ENCODE peak calls at places on chromosome 11, in four cellular contexts. One of them, this sample, is unnamed.

GRCh38 chr11:120125005-120125404 is 12.9 kb downstream of the TRIM29 start:
- DNase-seq in GM12878: no peak
- DNase-seq in cardiac muscle cell: no peak
- DNase-seq in BE2C: peak; percentile 75
- DNase-seq in this sample: no peak

GRCh38 chr11:96109265-96110030 is 185.5 kb upstream of the MTMR2 start:
- DNase-seq in GM12878: no peak
- DNase-seq in cardiac muscle cell: no peak
- DNase-seq in BE2C: no peak
- DNase-seq in this sample: no peak

GRCh38 chr11:128890543-128891409 is at the start of gene KCNJ5:
- DNase-seq in GM12878: no peak
- DNase-seq in cardiac muscle cell: peak; percentile 83
- DNase-seq in BE2C: peak; percentile 28
- DNase-seq in this sample: no peak

GRCh38 chr11:119723243-119723951 is 5.6 kb downstream of the NECTIN1 start:
- DNase-seq in GM12878: no peak
- DNase-seq in cardiac muscle cell: no peak
- DNase-seq in BE2C: no peak
- DNase-seq in this sample: no peak

GRCh38 chr11:66880484-66881211 is 23.8 kb downstream of the LRFN4 start:
- DNase-seq in GM12878: no peak
- DNase-seq in cardiac muscle cell: peak; percentile 39
- DNase-seq in BE2C: no peak
- DNase-seq in this sample: no peak

GRCh38 chr11:46180741-46181140 is 59.5 kb upstream of the PHF21A start:
- DNase-seq in GM12878: no peak
- DNase-seq in cardiac muscle cell: no peak
- DNase-seq in BE2C: no peak
- DNase-seq in this sample: no peak

GRCh38 chr11:69860796-69861445 is 41.7 kb upstream of the FGF3 start:
- DNase-seq in GM12878: no peak
- DNase-seq in cardiac muscle cell: no peak
- DNase-seq in BE2C: no peak
- DNase-seq in this sample: no peak

GRCh38 chr11:15127341-15127740 is 12.6 kb downstream of the INSC start:
- DNase-seq in GM12878: no peak
- DNase-seq in cardiac muscle cell: no peak
- DNase-seq in BE2C: no peak
- DNase-seq in this sample: no peak

GRCh38 chr11:27475622-27476021 is 3.0 kb upstream of the LGR4 start:
- DNase-seq in GM12878: no peak
- DNase-seq in cardiac muscle cell: no peak
- DNase-seq in BE2C: no peak
- DNase-seq in this sample: no peak

GRCh38 chr11:9573775-9574555 is 495 bp downstream of the WEE1 start:
- DNase-seq in GM12878: no peak
- DNase-seq in cardiac muscle cell: peak; percentile 55
- DNase-seq in BE2C: no peak
- DNase-seq in this sample: no peak

GRCh38 chr11:125943661-125944349 is 2.0 kb upstream of the VSIG10L2 start:
- DNase-seq in GM12878: no peak
- DNase-seq in cardiac muscle cell: no peak
- DNase-seq in BE2C: no peak
- DNase-seq in this sample: no peak

GRCh38 chr11:118629761-118630661 is 22.6 kb downstream of the PHLDB1 start:
- DNase-seq in GM12878: no peak
- DNase-seq in cardiac muscle cell: no peak
- DNase-seq in BE2C: no peak
- DNase-seq in this sample: no peak

GRCh38 chr11:36447947-36448346 is 62.1 kb downstream of the TRAF6 start:
- DNase-seq in GM12878: no peak
- DNase-seq in cardiac muscle cell: no peak
- DNase-seq in BE2C: no peak
- DNase-seq in this sample: no peak

GRCh38 chr11:126892781-126893180 is 107.8 kb downstream of the KIRREL3 start:
- DNase-seq in GM12878: no peak
- DNase-seq in cardiac muscle cell: peak; percentile 7
- DNase-seq in BE2C: no peak
- DNase-seq in this sample: no peak

GRCh38 chr11:88507771-88508557 is 170.4 kb upstream of the CTSC start:
- DNase-seq in GM12878: no peak
- DNase-seq in cardiac muscle cell: peak; percentile 30
- DNase-seq in BE2C: no peak
- DNase-seq in this sample: peak; percentile 8

GRCh38 chr11:19628018-19628417 is 84.6 kb upstream of the NAV2 start:
- DNase-seq in GM12878: no peak
- DNase-seq in cardiac muscle cell: no peak
- DNase-seq in BE2C: no peak
- DNase-seq in this sample: no peak

DNA sequence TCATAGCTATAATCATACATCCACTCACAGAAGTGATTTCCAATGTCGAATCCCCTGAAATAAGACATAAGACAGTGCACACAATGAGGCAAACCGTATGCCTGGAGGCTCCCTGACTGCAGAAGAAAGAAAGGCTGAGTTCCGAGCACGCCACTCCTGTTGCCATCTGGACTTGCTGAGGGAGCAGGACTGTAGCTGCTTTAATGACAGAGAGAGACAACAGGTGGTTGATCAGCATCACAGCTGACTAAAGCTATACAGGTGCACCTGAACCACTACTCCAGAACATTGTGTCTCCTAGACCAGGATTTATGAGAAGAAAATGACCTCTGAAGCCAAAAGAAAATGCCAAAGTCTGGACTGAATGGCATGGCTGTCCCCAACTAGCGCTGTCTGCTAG is 27.0 kb downstream of the TCIRG1 start:
- DNase-seq in GM12878: no peak
- DNase-seq in cardiac muscle cell: no peak
- DNase-seq in BE2C: no peak
- DNase-seq in this sample: no peak
- H3K36me3 ChIP-seq in GM12878: peaks cover 20% of the 10 kb centered on the region
- H3K36me3 ChIP-seq in cardiac muscle cell: peaks cover 66% of the 10 kb centered on the region
- H3K36me3 ChIP-seq in BE2C: peaks cover 62% of the 10 kb centered on the region
- H3K36me3 ChIP-seq in this sample: peaks cover 28% of the 10 kb centered on the region

GRCh38 chr11:74116719-74117118 is 54.1 kb downstream of the C2CD3 start:
- DNase-seq in GM12878: no peak
- DNase-seq in cardiac muscle cell: no peak
- DNase-seq in BE2C: no peak
- DNase-seq in this sample: no peak
- H3K36me3 ChIP-seq in GM12878: no peaks in the 10 kb centered on the region
- H3K36me3 ChIP-seq in cardiac muscle cell: peaks cover 10% of the 10 kb centered on the region
- H3K36me3 ChIP-seq in BE2C: peaks cover 46% of the 10 kb centered on the region
- H3K36me3 ChIP-seq in this sample: peaks cover 1% of the 10 kb centered on the region

DNA sequence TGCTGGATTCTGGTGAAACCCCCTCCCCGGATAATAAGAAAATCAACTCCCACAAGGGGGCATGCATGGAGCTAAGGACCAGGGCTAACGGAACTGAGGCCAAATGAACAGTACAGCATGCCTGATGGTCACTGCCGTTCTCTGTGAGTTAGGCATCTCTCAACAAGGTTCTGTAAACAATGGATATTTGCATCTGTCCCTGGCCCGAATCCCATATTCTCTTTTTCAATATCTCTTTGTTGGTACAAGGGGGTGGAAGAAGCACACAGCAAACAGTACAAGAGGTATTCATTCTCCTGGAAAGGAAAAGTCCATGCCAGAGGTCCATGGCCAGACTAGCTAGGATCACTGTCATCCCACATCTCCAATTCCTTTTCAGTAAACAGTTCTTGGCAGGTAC is 32.2 kb upstream of the APOA1 start:
- DNase-seq in GM12878: no peak
- DNase-seq in cardiac muscle cell: no peak
- DNase-seq in BE2C: no peak
- DNase-seq in this sample: no peak
- H3K36me3 ChIP-seq in GM12878: peaks cover 15% of the 10 kb centered on the region
- H3K36me3 ChIP-seq in cardiac muscle cell: peaks cover 57% of the 10 kb centered on the region
- H3K36me3 ChIP-seq in BE2C: peaks cover 43% of the 10 kb centered on the region
- H3K36me3 ChIP-seq in this sample: peaks cover 13% of the 10 kb centered on the region

GRCh38 chr11:3004481-3004880 is 12.4 kb upstream of the NAP1L4 start:
- DNase-seq in GM12878: no peak
- DNase-seq in cardiac muscle cell: no peak
- DNase-seq in BE2C: no peak
- DNase-seq in this sample: no peak
- H3K36me3 ChIP-seq in GM12878: peaks cover 31% of the 10 kb centered on the region
- H3K36me3 ChIP-seq in cardiac muscle cell: no peaks in the 10 kb centered on the region
- H3K36me3 ChIP-seq in BE2C: peaks cover 7% of the 10 kb centered on the region
- H3K36me3 ChIP-seq in this sample: peaks cover 44% of the 10 kb centered on the region

GRCh38 chr11:65599216-65599954 is 3.8 kb upstream of the KCNK7 start:
- DNase-seq in GM12878: no peak
- DNase-seq in cardiac muscle cell: no peak
- DNase-seq in BE2C: no peak
- DNase-seq in this sample: no peak

GRCh38 chr11:65599955-65600246 is 4.3 kb upstream of the KCNK7 start:
- DNase-seq in GM12878: no peak
- DNase-seq in cardiac muscle cell: no peak
- DNase-seq in BE2C: no peak
- DNase-seq in this sample: no peak

GRCh38 chr11:65595921-65596281 is 301 bp upstream of the KCNK7 start:
- DNase-seq in GM12878: no peak
- DNase-seq in cardiac muscle cell: no peak
- DNase-seq in BE2C: no peak
- DNase-seq in this sample: no peak

GRCh38 chr11:65596520-65596919 is 920 bp upstream of the KCNK7 start:
- DNase-seq in GM12878: no peak
- DNase-seq in cardiac muscle cell: no peak
- DNase-seq in BE2C: no peak
- DNase-seq in this sample: no peak

GRCh38 chr11:65598258-65598699 is 2.7 kb upstream of the KCNK7 start:
- DNase-seq in GM12878: no peak
- DNase-seq in cardiac muscle cell: no peak
- DNase-seq in BE2C: no peak
- DNase-seq in this sample: no peak
- H3K36me3 ChIP-seq in GM12878: no peaks in the 10 kb centered on the region
- H3K36me3 ChIP-seq in cardiac muscle cell: peaks cover 4% of the 10 kb centered on the region
- H3K36me3 ChIP-seq in BE2C: no peaks in the 10 kb centered on the region
- H3K36me3 ChIP-seq in this sample: peaks cover 24% of the 10 kb centered on the region

DNA sequence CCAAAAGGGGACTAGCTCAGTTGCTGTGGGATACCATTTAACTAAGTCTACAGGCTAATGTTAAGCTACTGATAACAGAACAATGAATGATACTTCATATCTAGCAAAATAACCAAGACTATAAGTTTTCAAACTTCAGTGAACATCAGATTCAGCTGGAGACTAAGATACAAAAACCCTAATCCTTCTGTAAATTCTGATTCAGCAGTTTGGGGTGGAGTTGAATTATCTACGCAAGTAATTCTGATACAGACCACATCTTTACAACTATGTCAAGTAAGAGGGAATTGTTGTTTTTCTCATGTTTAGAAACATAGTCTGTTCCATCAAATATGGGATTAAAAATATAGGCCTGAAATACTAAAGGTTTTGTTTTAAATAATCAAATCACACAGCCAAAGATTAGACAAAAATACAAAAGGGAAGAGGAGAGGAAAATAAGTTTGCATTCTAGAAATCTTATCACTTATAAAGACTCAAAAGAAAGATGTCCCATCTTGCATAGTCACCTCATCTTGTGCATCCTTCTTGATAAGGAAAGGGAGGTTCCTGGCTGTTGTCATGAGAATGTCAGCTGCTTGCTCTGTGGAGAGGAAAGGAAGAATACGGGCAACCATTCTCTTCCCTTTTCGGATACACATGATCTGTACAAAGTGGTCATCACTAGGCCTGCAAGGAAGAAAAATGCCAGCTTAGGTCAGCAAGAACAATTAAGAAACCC is 21.4 kb downstream of the PATL1 start:
- DNase-seq in GM12878: no peak
- DNase-seq in cardiac muscle cell: no peak
- DNase-seq in BE2C: no peak
- DNase-seq in this sample: no peak
- H3K36me3 ChIP-seq in GM12878: peaks cover 12% of the 10 kb centered on the region
- H3K36me3 ChIP-seq in cardiac muscle cell: peaks cover 77% of the 10 kb centered on the region
- H3K36me3 ChIP-seq in BE2C: peaks cover 4% of the 10 kb centered on the region
- H3K36me3 ChIP-seq in this sample: peaks cover 6% of the 10 kb centered on the region

GRCh38 chr11:7636350-7636749 is 37.0 kb downstream of the CYB5R2 start:
- DNase-seq in GM12878: no peak
- DNase-seq in cardiac muscle cell: no peak
- DNase-seq in BE2C: no peak
- DNase-seq in this sample: no peak
- H3K36me3 ChIP-seq in GM12878: peaks cover 18% of the 10 kb centered on the region
- H3K36me3 ChIP-seq in cardiac muscle cell: no peaks in the 10 kb centered on the region
- H3K36me3 ChIP-seq in BE2C: no peaks in the 10 kb centered on the region
- H3K36me3 ChIP-seq in this sample: peaks cover 50% of the 10 kb centered on the region

DNA sequence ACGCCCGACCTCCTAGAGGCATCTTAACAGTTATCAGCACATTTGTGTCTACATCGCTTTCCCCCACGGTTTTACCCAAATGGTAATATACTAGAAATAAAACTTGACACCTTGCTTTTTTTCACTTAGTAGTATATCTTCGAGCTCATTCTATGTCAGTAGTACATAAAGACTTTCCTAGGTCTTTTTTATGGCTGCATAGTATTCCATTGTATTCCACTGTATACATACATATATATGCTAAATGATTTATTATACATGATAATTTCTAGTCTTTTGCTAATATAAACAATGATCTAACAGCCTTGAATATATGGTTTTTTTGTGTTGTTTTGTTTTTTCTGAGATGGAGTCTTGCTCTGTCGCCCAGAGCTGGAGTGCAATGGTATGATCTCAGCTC is 34.8 kb upstream of the DLAT start:
- DNase-seq in GM12878: no peak
- DNase-seq in cardiac muscle cell: no peak
- DNase-seq in BE2C: no peak
- DNase-seq in this sample: no peak
- H3K36me3 ChIP-seq in GM12878: no peaks in the 10 kb centered on the region
- H3K36me3 ChIP-seq in cardiac muscle cell: peaks cover 34% of the 10 kb centered on the region
- H3K36me3 ChIP-seq in BE2C: peaks cover 13% of the 10 kb centered on the region
- H3K36me3 ChIP-seq in this sample: no peaks in the 10 kb centered on the region

DNA sequence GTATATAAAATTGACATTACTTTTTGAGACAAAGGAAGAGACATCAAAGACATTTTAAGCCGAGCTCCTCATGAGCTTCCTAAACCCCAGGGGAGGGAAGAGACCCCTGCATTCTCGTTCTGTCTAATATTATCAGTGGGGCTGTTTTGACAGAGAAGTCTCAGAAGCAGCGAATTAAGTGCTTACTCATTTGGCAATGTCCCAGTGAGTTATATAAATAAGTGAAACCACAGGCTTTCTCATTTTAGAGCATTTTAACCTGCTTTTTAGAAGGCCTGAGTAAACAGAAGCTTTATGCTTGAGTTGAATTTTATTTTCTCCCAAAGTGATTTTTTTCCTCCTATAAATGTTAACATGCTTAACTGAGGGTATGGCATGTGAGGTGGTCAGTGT is 23.2 kb upstream of the C1QTNF4 start:
- DNase-seq in GM12878: no peak
- DNase-seq in cardiac muscle cell: no peak
- DNase-seq in BE2C: no peak
- DNase-seq in this sample: no peak
- H3K36me3 ChIP-seq in GM12878: peaks cover 2% of the 10 kb centered on the region
- H3K36me3 ChIP-seq in cardiac muscle cell: peaks cover 23% of the 10 kb centered on the region
- H3K36me3 ChIP-seq in BE2C: peaks cover 2% of the 10 kb centered on the region
- H3K36me3 ChIP-seq in this sample: peaks cover 7% of the 10 kb centered on the region

DNA sequence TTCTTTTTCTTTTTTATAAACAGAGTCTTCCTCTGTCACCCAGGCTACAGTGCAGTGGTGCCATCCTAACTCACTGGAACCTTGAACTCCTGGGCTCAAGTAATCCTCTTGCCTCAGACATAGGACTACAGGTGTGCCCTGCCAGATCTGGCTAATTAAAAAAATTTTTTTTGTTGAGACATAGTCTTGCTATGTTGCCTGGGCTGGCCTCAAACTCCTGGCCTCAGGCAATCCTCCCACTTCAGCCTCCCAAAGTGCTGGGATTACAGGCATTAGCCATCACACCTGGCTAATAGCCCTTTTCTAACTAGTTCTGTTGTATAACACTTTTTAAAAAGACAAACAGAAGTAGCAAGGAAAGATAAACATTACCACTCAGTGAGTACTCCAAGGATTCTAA is 57.4 kb downstream of the CSTF3 start:
- DNase-seq in GM12878: no peak
- DNase-seq in cardiac muscle cell: no peak
- DNase-seq in BE2C: no peak
- DNase-seq in this sample: no peak
- H3K36me3 ChIP-seq in GM12878: no peaks in the 10 kb centered on the region
- H3K36me3 ChIP-seq in cardiac muscle cell: peaks cover 32% of the 10 kb centered on the region
- H3K36me3 ChIP-seq in BE2C: peaks cover 3% of the 10 kb centered on the region
- H3K36me3 ChIP-seq in this sample: peaks cover 2% of the 10 kb centered on the region